ENCODE peak calls at places on chromosomes 4 and X, in eight cellular contexts. J is heart left ventricle, Y is breast epithelium, M is A549, E is heart right ventricle, K is K562, A is DND-41, I is endodermal cell. F is an unnamed sample. For H3K4me1, the result is how much of the 10 kb centered on the place peaks cover.

GRCh38 chr4:145199056-145199713 is 18.8 kb upstream of the OTUD4 start:
- DNase-seq in J (no peak), K (no peak), I (no peak), A (no peak), M (no peak), E (no peak), Y (no peak), F (no peak)

GRCh38 chr4:144699565-144699964 is 53.6 kb downstream of the HHIP start:
- DNase-seq in J (no peak), K (no peak), M (no peak), E (no peak), I (no peak), Y (no peak), A (no peak), F (no peak)

GRCh38 chrX:55143621-55144020 is 54.8 kb downstream of the PAGE2 start:
- DNase-seq in J (no peak), K (no peak), I (no peak), Y (no peak), A (no peak), E (no peak), M (no peak), F (no peak)

GRCh38 chr4:11399461-11399971 is 29.2 kb downstream of the HS3ST1 start:
- DNase-seq in K (no peak), J (no peak), A (no peak), I (no peak), Y (no peak), M (no peak), E (no peak), F (no peak)

GRCh38 chr4:147633113-147633512 is 15.9 kb downstream of the TMEM184C start:
- DNase-seq in M (no peak), A (no peak), K (no peak), J (no peak), Y (no peak), E (no peak), I (no peak), F (no peak)

GRCh38 chr4:188822698-188823097 is 683.5 kb downstream of the TRIML1 start:
- DNase-seq in A (no peak), M (peak), E (no peak), K (no peak), J (no peak), Y (no peak), I (peak), F (no peak)

GRCh38 chr4:168630445-168631187 is 133.8 kb downstream of the PALLD start:
- DNase-seq in A (no peak), I (no peak), E (no peak), K (no peak), M (peak), Y (no peak), J (no peak), F (peak)

GRCh38 chr4:107035711-107036601 is at the start of gene DKK2:
- DNase-seq in M (no peak), A (no peak), I (peak), E (no peak), Y (no peak), K (no peak), J (peak), F (no peak)

GRCh38 chr4:23324291-23324690 is 565.6 kb downstream of the PPARGC1A start:
- DNase-seq in M (no peak), Y (no peak), A (no peak), J (no peak), K (no peak), E (no peak), I (no peak), F (peak)

GRCh38 chrX:119624417-119624816 is 18.2 kb upstream of the NKRF start:
- DNase-seq in K (no peak), E (no peak), M (no peak), J (no peak), Y (no peak), I (no peak), A (no peak), F (no peak)

GRCh38 chr4:81913427-81913878 is 441.7 kb upstream of the RASGEF1B start:
- DNase-seq in E (peak), A (peak), J (peak), M (peak), I (peak), K (peak), Y (no peak), F (peak)
- TF ChIP-seq CTCF in E (peak), A (peak), J (peak), M (peak), I (peak), K (peak), Y (no peak), F (peak)

GRCh38 chr4:24514808-24515207 is 69.5 kb downstream of the DHX15 start:
- DNase-seq in E (no peak), K (peak), M (peak), I (peak), A (no peak), Y (no peak), J (no peak), F (no peak)
- H3K4me1 ChIP-seq in E (under half), K (under half), M (under half), I (under half), A (under half), Y (under half), J (under half), F (under half)

DNA sequence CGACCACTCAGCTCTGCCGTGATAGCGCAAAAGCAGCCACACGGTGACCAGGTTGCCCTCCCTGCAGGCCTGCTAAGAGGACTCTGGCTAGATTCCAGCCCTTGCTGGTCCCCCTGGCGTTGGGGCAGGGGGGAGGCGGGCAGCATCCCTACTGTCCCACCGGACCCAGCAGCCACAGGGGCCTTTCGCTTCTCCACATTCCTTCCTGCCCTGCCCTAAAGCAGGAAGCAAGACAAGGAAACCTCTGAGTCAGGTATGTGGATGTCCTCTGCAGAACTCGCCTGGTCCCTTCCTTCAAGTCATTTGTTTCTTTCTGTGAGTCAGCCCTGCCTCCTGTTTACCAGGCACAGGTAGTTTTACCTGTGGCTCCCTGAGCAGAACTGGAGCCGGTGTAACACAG is 60.2 kb upstream of the CLDN34 start:
- DNase-seq in Y (no peak), E (no peak), K (no peak), J (no peak), I (peak), A (no peak), M (no peak), F (peak)
- H3K27ac ChIP-seq in Y (no peak), E (no peak), K (no peak), J (no peak), I (no peak), A (no peak), M (no peak), F (no peak)

GRCh38 chrX:100373673-100374072 is 36.4 kb downstream of the PCDH19 start:
- DNase-seq in K (no peak), I (no peak), A (no peak), Y (no peak), J (no peak), M (no peak), E (no peak), F (no peak)

GRCh38 chrX:100363926-100364325 is 46.1 kb downstream of the PCDH19 start:
- DNase-seq in K (no peak), I (no peak), A (no peak), M (no peak), E (no peak), J (no peak), Y (no peak), F (no peak)

DNA sequence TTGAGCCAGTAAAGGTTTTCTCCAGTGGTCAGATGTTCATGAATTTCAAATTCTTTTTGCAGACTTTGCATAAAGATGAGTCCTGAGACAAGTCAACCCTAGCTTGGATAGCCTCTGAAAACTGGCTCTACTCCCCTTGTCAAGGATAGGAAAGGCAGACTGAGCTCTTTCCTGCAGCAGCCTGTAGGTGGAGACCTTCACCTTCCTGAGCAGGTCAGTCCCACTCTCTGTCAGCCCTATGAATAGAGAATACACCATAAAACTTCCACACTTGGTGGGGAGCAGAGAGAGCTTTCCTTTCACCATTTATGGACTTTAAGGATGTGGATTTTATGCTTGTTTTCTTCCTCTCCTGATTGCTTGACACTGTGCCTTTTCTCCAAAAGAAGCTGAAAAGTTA is 41.9 kb downstream of the PCDH19 start:
- DNase-seq in Y (no peak), A (no peak), M (peak), I (peak), J (no peak), E (no peak), K (peak), F (no peak)
- TF ChIP-seq CTCF in Y (no peak), A (peak), M (peak), I (peak), J (peak), E (peak), K (no peak), F (peak)